ENCODE peak calls at places on chromosomes 1 and 21, in seven cellular contexts. L is K562, T is HCT116, B is GM12878, H is HepG2, G is SK-N-SH, S is H1. F is an unnamed sample.

GRCh38 chr1:230317823-230318819 is 108.0 kb downstream of the PGBD5 start:
- DNase-seq in S (no peak), H (peak), T (no peak), L (no peak), G (peak), B (no peak), F (no peak)

GRCh38 chr1:174580801-174581200 is 133.0 kb downstream of the GPR52 start:
- DNase-seq in T (no peak), B (no peak), S (no peak), H (no peak), L (no peak), G (no peak), F (no peak)

GRCh38 chr1:109621402-109622101 is 1.9 kb downstream of the AMPD2 start:
- DNase-seq in G (no peak), S (no peak), H (no peak), T (no peak), B (no peak), L (no peak), F (no peak)

GRCh38 chr1:165216254-165216653 is 140.3 kb downstream of the LMX1A start:
- DNase-seq in L (no peak), G (no peak), T (no peak), H (no peak), B (no peak), S (no peak), F (no peak)

GRCh38 chr21:36330904-36331303 is 10.9 kb downstream of the MORC3 start:
- DNase-seq in G (peak), H (peak), S (no peak), B (peak), T (peak), L (peak), F (peak)

GRCh38 chr1:223706077-223706988 is 6.0 kb upstream of the CAPN2 start:
- DNase-seq in H (peak), L (no peak), S (no peak), G (no peak), T (no peak), B (no peak), F (peak)

GRCh38 chr1:76281306-76281705 is 206.8 kb downstream of the ST6GALNAC3 start:
- DNase-seq in H (no peak), B (no peak), S (no peak), L (no peak), T (no peak), G (peak), F (no peak)

GRCh38 chr1:214370585-214370984 is 89.6 kb downstream of the SMYD2 start:
- DNase-seq in B (no peak), L (no peak), H (no peak), G (no peak), S (no peak), T (no peak), F (no peak)

GRCh38 chr1:86705633-86705985 is 1.2 kb downstream of the SH3GLB1 start:
- DNase-seq in L (no peak), H (no peak), T (no peak), B (no peak), S (no peak), G (no peak), F (no peak)

GRCh38 chr1:230099435-230099834 is 32.4 kb downstream of the GALNT2 start:
- DNase-seq in G (no peak), L (no peak), B (no peak), S (no peak), H (no peak), T (no peak), F (no peak)

GRCh38 chr1:183353597-183353996 is 64.6 kb downstream of the NMNAT2 start:
- DNase-seq in G (no peak), T (no peak), B (no peak), H (no peak), L (no peak), S (no peak), F (no peak)

GRCh38 chr1:193069748-193070394 is 10.5 kb downstream of the RO60 start:
- DNase-seq in T (no peak), G (peak), L (peak), H (no peak), B (no peak), S (no peak), F (peak)

GRCh38 chr1:89831462-89832113 is 10.8 kb downstream of the LRRC8D start:
- DNase-seq in T (no peak), H (no peak), S (no peak), L (no peak), G (no peak), B (no peak), F (no peak)

GRCh38 chr1:215710340-215710971 is 143.4 kb downstream of the KCTD3 start:
- DNase-seq in T (peak), H (peak), G (peak), S (peak), B (no peak), L (peak), F (no peak)

GRCh38 chr1:203289281-203289981 is 15.9 kb upstream of the BTG2 start:
- DNase-seq in G (no peak), L (peak), B (peak), H (no peak), S (no peak), T (no peak), F (no peak)
- TF ChIP-seq JUND in G (no peak), L (peak), B (no peak), H (no peak), S (no peak), T (no peak), F (no peak)

GRCh38 chr1:180950321-180950720 is 37.6 kb downstream of the KIAA1614 start:
- DNase-seq in L (no peak), T (no peak), H (no peak), B (no peak), G (peak), S (no peak), F (no peak)

GRCh38 chr1:180953291-180953747 is 40.6 kb downstream of the KIAA1614 start:
- DNase-seq in G (peak), T (no peak), S (no peak), B (no peak), L (no peak), H (no peak), F (no peak)

GRCh38 chr1:180951186-180951745 is 38.6 kb downstream of the KIAA1614 start:
- DNase-seq in G (peak), L (no peak), S (no peak), H (no peak), B (no peak), T (no peak), F (no peak)

GRCh38 chr1:180952657-180953013 is 39.9 kb downstream of the KIAA1614 start:
- DNase-seq in T (no peak), S (no peak), H (no peak), L (no peak), B (no peak), G (peak), F (no peak)

DNA sequence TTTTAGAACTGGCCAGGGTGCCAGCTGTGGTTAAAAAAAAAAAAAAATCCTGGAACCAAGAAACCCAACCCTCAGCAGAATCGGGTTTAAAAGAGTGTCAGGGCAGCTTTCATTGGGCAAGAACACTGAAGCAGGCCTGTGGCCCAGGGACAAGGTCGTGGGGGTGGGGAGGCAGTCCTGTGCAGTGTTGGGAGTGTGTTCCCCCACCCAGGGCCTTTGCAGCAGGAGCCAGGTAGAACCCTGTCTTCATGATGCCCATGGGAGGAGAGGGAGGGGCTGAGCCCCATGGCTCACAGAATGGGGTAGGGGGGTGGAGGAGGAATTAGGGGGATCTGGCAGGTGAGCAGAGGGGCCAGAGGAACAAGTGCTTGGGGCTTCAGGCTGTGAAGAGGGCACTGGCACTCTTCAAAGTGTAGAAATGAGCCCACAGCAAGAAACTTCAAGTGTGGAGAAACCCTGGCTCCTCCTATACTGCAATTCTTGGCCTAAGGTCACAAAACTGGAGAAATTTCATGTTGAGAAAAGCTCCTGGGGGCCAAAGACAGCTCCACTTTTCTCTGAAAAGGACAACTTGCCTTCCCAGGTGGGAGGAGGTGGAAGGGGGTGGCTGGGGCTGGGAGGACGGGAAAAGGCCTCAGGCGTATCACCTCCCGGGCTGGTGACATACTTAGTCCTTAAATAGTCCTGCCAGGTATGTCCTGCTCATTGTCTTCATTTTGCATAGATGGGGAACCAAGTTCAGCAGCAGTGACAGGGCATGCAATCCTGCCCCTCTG is 39.4 kb downstream of the KIAA1614 start:
- DNase-seq in L (no peak), T (no peak), B (no peak), S (no peak), G (peak), H (no peak), F (peak)
- TF ChIP-seq JUND in L (no peak), T (no peak), B (no peak), S (no peak), G (no peak), H (no peak), F (no peak)

GRCh38 chr1:151508721-151509292 is 2.4 kb upstream of the CGN start:
- DNase-seq in S (no peak), H (no peak), G (no peak), L (peak), T (peak), B (no peak), F (no peak)
- TF ChIP-seq JUND in S (peak), H (no peak), G (no peak), L (no peak), T (no peak), B (no peak), F (no peak)

GRCh38 chr1:37734629-37735591 is 30.0 kb downstream of the EPHA10 start:
- DNase-seq in L (peak), H (no peak), B (no peak), S (peak), G (no peak), T (no peak), F (no peak)
- TF ChIP-seq JUND in L (no peak), H (no peak), B (no peak), S (no peak), G (no peak), T (no peak), F (no peak)

F was measured in T47D.